ENCODE peak calls at places on chromosomes 12 and 14, in four cellular contexts. W is D341Med, N is head of caudate nucleus, M is brain microvascular endothelial cell. C is an unnamed sample.

GRCh38 chr14:99734406-99735051 is 50.4 kb downstream of the CYP46A1 start:
- DNase-seq in W (no peak), N (no peak), M (no peak), C (no peak)

GRCh38 chr12:27631813-27632491 is 64.3 kb upstream of the REP15 start:
- DNase-seq in W (no peak), N (no peak), M (no peak), C (no peak)

GRCh38 chr12:108884116-108885012 is 4.5 kb downstream of the DAO start:
- DNase-seq in W (peak), N (no peak), M (peak), C (peak)

GRCh38 chr14:75969891-75970290 is 11.9 kb downstream of the TGFB3 start:
- DNase-seq in W (no peak), N (no peak), M (no peak), C (no peak)

GRCh38 chr12:92899388-92900001 is 29.6 kb downstream of the EEA1 start:
- DNase-seq in W (no peak), N (peak), M (peak), C (no peak)

GRCh38 chr14:56561586-56561985 is 18.0 kb upstream of the TMEM260 start:
- DNase-seq in W (no peak), N (no peak), M (no peak), C (no peak)

GRCh38 chr12:47903927-47904646 is 707 bp downstream of the VDR start:
- DNase-seq in W (no peak), N (no peak), M (peak), C (peak)

GRCh38 chr14:39175445-39176262 is 600 bp downstream of the PNN start:
- DNase-seq in W (peak), N (no peak), M (no peak), C (peak)

GRCh38 chr14:55847766-55848165 is 267.8 kb downstream of the KTN1 start:
- DNase-seq in W (no peak), N (no peak), M (peak), C (no peak)

GRCh38 chr12:115871714-115872113 is 405.8 kb downstream of the MED13L start:
- DNase-seq in W (peak), N (no peak), M (peak), C (no peak)

GRCh38 chr14:64762044-64763034 is 58.1 kb downstream of the PLEKHG3 start:
- DNase-seq in W (peak), N (peak), M (peak), C (no peak)

GRCh38 chr14:24678801-24679247 is 44.8 kb upstream of the GZMB start:
- DNase-seq in W (peak), N (peak), M (peak), C (peak)

GRCh38 chr12:76242813-76243540 is 105.2 kb downstream of the BBS10 start:
- DNase-seq in W (no peak), N (no peak), M (no peak), C (no peak)

GRCh38 chr14:58107947-58108552 is 44.0 kb downstream of the ARMH4 start:
- DNase-seq in W (peak), N (peak), M (peak), C (no peak)

GRCh38 chr14:100048786-100049185 is 16.4 kb upstream of the EVL start:
- DNase-seq in W (no peak), N (peak), M (no peak), C (no peak)

GRCh38 chr12:103503546-103504480 is 8.0 kb upstream of the C12orf42 start:
- DNase-seq in W (peak), N (no peak), M (no peak), C (peak)

GRCh38 chr14:78848234-78848820 is 678.2 kb downstream of the NRXN3 start:
- DNase-seq in W (peak), N (peak), M (peak), C (peak)

GRCh38 chr12:2804390-2805145 is 7.9 kb upstream of the ITFG2 start:
- DNase-seq in W (peak), N (peak), M (peak), C (no peak)

GRCh38 chr14:30193791-30194407 is 266.3 kb upstream of the PRKD1 start:
- DNase-seq in W (no peak), N (no peak), M (peak), C (no peak)

GRCh38 chr12:49092086-49092815 is 2.4 kb downstream of the DHH start:
- DNase-seq in W (peak), N (peak), M (no peak), C (peak)

GRCh38 chr12:42180990-42181611 is 36.4 kb upstream of the GXYLT1 start:
- DNase-seq in W (no peak), N (no peak), M (no peak), C (no peak)

GRCh38 chr14:85074955-85075354 is 455.0 kb upstream of the FLRT2 start:
- DNase-seq in W (no peak), N (no peak), M (no peak), C (no peak)

GRCh38 chr14:103739793-103740501 is 24.3 kb downstream of the ZFYVE21 start:
- DNase-seq in W (no peak), N (no peak), M (no peak), C (no peak)

GRCh38 chr12:107447336-107447735 is 238.3 kb upstream of the PWP1 start:
- DNase-seq in W (no peak), N (no peak), M (no peak), C (no peak)

GRCh38 chr12:106861984-106862894 is 87.8 kb downstream of the RIC8B start:
- DNase-seq in W (no peak), N (no peak), M (no peak), C (no peak)

GRCh38 chr14:26526132-26526531 is 71.7 kb downstream of the NOVA1 start:
- DNase-seq in W (no peak), N (no peak), M (no peak), C (no peak)

GRCh38 chr12:130572553-130572952 is 143.5 kb downstream of the RIMBP2 start:
- DNase-seq in W (no peak), N (no peak), M (no peak), C (no peak)

GRCh38 chr14:64059454-64060198 is 206.8 kb downstream of the SYNE2 start:
- DNase-seq in W (no peak), N (no peak), M (no peak), C (no peak)

GRCh38 chr14:90675399-90675798 is 140.8 kb downstream of the TTC7B start:
- DNase-seq in W (no peak), N (no peak), M (peak), C (no peak)

GRCh38 chr12:106171117-106171750 is 32.5 kb upstream of the NUAK1 start:
- DNase-seq in W (no peak), N (no peak), M (no peak), C (no peak)

GRCh38 chr14:101781240-101782061 is 19.9 kb downstream of the PPP2R5C start:
- DNase-seq in W (no peak), N (no peak), M (no peak), C (peak)

GRCh38 chr12:45518516-45519235 is 210.8 kb upstream of the ARID2 start:
- DNase-seq in W (no peak), N (no peak), M (no peak), C (peak)

GRCh38 chr12:52032431-52032796 is 18.8 kb upstream of the NR4A1 start:
- DNase-seq in W (no peak), N (no peak), M (peak), C (no peak)

GRCh38 chr14:85883971-85884370 is 354.0 kb downstream of the FLRT2 start:
- DNase-seq in W (no peak), N (no peak), M (no peak), C (no peak)